ENCODE peak calls at places on chromosomes 16 and 17, in five cellular contexts. One of them, this sample, is unnamed.

GRCh38 chr17:45396496-45397205 is 36.0 kb downstream of the ARHGAP27 start:
- DNase-seq in cardiac muscle cell: no peak
- DNase-seq in heart right ventricle: no peak
- DNase-seq in left ventricle myocardium inferior: no peak
- DNase-seq in A549: no peak
- DNase-seq in this sample: no peak

GRCh38 chr17:21013983-21014382 is 28.8 kb downstream of the USP22 start:
- DNase-seq in cardiac muscle cell: no peak
- DNase-seq in heart right ventricle: no peak
- DNase-seq in left ventricle myocardium inferior: no peak
- DNase-seq in A549: no peak
- DNase-seq in this sample: no peak

GRCh38 chr17:17087424-17088103 is 45.3 kb downstream of the MPRIP start:
- DNase-seq in cardiac muscle cell: no peak
- DNase-seq in heart right ventricle: no peak
- DNase-seq in left ventricle myocardium inferior: no peak
- DNase-seq in A549: no peak
- DNase-seq in this sample: no peak

GRCh38 chr17:74825952-74826713 is 33.6 kb downstream of the GRIN2C start:
- DNase-seq in cardiac muscle cell: peak
- DNase-seq in heart right ventricle: no peak
- DNase-seq in left ventricle myocardium inferior: no peak
- DNase-seq in A549: no peak
- DNase-seq in this sample: no peak

GRCh38 chr16:2816751-2817495 is at the start of gene PRSS21:
- DNase-seq in cardiac muscle cell: no peak
- DNase-seq in heart right ventricle: no peak
- DNase-seq in left ventricle myocardium inferior: no peak
- DNase-seq in A549: no peak
- DNase-seq in this sample: no peak

GRCh38 chr17:40726919-40727318 is 23.4 kb upstream of the KRT24 start:
- DNase-seq in cardiac muscle cell: no peak
- DNase-seq in heart right ventricle: no peak
- DNase-seq in left ventricle myocardium inferior: no peak
- DNase-seq in A549: no peak
- DNase-seq in this sample: no peak

GRCh38 chr16:67326472-67327309 is at the start of the genes KCTD19 and LRRC36:
- DNase-seq in cardiac muscle cell: peak
- DNase-seq in heart right ventricle: peak
- DNase-seq in left ventricle myocardium inferior: peak
- DNase-seq in A549: peak
- DNase-seq in this sample: no peak

GRCh38 chr16:85628651-85629050 is 15.5 kb downstream of the GSE1 start:
- DNase-seq in cardiac muscle cell: no peak
- DNase-seq in heart right ventricle: no peak
- DNase-seq in left ventricle myocardium inferior: no peak
- DNase-seq in A549: no peak
- DNase-seq in this sample: no peak

GRCh38 chr16:89319883-89320716 is 102.6 kb downstream of the ZNF778 start:
- DNase-seq in cardiac muscle cell: peak
- DNase-seq in heart right ventricle: no peak
- DNase-seq in left ventricle myocardium inferior: no peak
- DNase-seq in A549: peak
- DNase-seq in this sample: no peak

GRCh38 chr16:46911038-46911437 is 26.9 kb downstream of the GPT2 start:
- DNase-seq in cardiac muscle cell: no peak
- DNase-seq in heart right ventricle: no peak
- DNase-seq in left ventricle myocardium inferior: no peak
- DNase-seq in A549: no peak
- DNase-seq in this sample: no peak

GRCh38 chr17:82648761-82649474 is 674 bp upstream of the WDR45B start:
- DNase-seq in cardiac muscle cell: peak
- DNase-seq in heart right ventricle: peak
- DNase-seq in left ventricle myocardium inferior: peak
- DNase-seq in A549: no peak
- DNase-seq in this sample: no peak

GRCh38 chr16:2212362-2213324 is 2.0 kb upstream of the BRICD5 start:
- DNase-seq in cardiac muscle cell: no peak
- DNase-seq in heart right ventricle: peak
- DNase-seq in left ventricle myocardium inferior: peak
- DNase-seq in A549: no peak
- DNase-seq in this sample: no peak

GRCh38 chr17:46039592-46040186 is 40.6 kb downstream of the STH start:
- DNase-seq in cardiac muscle cell: no peak
- DNase-seq in heart right ventricle: peak
- DNase-seq in left ventricle myocardium inferior: peak
- DNase-seq in A549: no peak
- DNase-seq in this sample: no peak

GRCh38 chr16:69366431-69366830 is 14.8 kb upstream of the TMED6 start:
- DNase-seq in cardiac muscle cell: no peak
- DNase-seq in heart right ventricle: no peak
- DNase-seq in left ventricle myocardium inferior: no peak
- DNase-seq in A549: no peak
- DNase-seq in this sample: no peak

GRCh38 chr17:6496116-6496481 is 51.8 kb downstream of the PIMREG start:
- DNase-seq in cardiac muscle cell: peak
- DNase-seq in heart right ventricle: no peak
- DNase-seq in left ventricle myocardium inferior: no peak
- DNase-seq in A549: no peak
- DNase-seq in this sample: no peak

GRCh38 chr17:32609085-32609484 is 122.3 kb downstream of the CDK5R1 start:
- DNase-seq in cardiac muscle cell: no peak
- DNase-seq in heart right ventricle: peak
- DNase-seq in left ventricle myocardium inferior: peak
- DNase-seq in A549: no peak
- DNase-seq in this sample: no peak

GRCh38 chr16:29674188-29674587 is 4.8 kb upstream of the QPRT start:
- DNase-seq in cardiac muscle cell: no peak
- DNase-seq in heart right ventricle: peak
- DNase-seq in left ventricle myocardium inferior: peak
- DNase-seq in A549: no peak
- DNase-seq in this sample: no peak

GRCh38 chr16:4679156-4679853 is 14.1 kb upstream of the NUDT16L1 start:
- DNase-seq in cardiac muscle cell: peak
- DNase-seq in heart right ventricle: no peak
- DNase-seq in left ventricle myocardium inferior: peak
- DNase-seq in A549: no peak
- DNase-seq in this sample: no peak

GRCh38 chr16:3131755-3132377 is 3.0 kb upstream of the ZNF213 start:
- DNase-seq in cardiac muscle cell: peak
- DNase-seq in heart right ventricle: no peak
- DNase-seq in left ventricle myocardium inferior: no peak
- DNase-seq in A549: no peak
- DNase-seq in this sample: no peak

GRCh38 chr17:76199466-76199865 is 40.8 kb downstream of the RNF157 start:
- DNase-seq in cardiac muscle cell: no peak
- DNase-seq in heart right ventricle: no peak
- DNase-seq in left ventricle myocardium inferior: no peak
- DNase-seq in A549: no peak
- DNase-seq in this sample: no peak

GRCh38 chr17:44543213-44543904 is 13.9 kb upstream of the FZD2 start:
- DNase-seq in cardiac muscle cell: peak
- DNase-seq in heart right ventricle: no peak
- DNase-seq in left ventricle myocardium inferior: no peak
- DNase-seq in A549: peak
- DNase-seq in this sample: peak

GRCh38 chr17:4768281-4768680 is 3.4 kb upstream of the TM4SF5 start:
- DNase-seq in cardiac muscle cell: no peak
- DNase-seq in heart right ventricle: no peak
- DNase-seq in left ventricle myocardium inferior: no peak
- DNase-seq in A549: no peak
- DNase-seq in this sample: no peak

GRCh38 chr17:38403491-38403890 is 24.8 kb upstream of the ARHGAP23 start:
- DNase-seq in cardiac muscle cell: no peak
- DNase-seq in heart right ventricle: no peak
- DNase-seq in left ventricle myocardium inferior: no peak
- DNase-seq in A549: no peak
- DNase-seq in this sample: no peak

GRCh38 chr17:81324177-81324905 is 29.2 kb upstream of the SLC38A10 start:
- DNase-seq in cardiac muscle cell: no peak
- DNase-seq in heart right ventricle: no peak
- DNase-seq in left ventricle myocardium inferior: no peak
- DNase-seq in A549: no peak
- DNase-seq in this sample: no peak

GRCh38 chr17:81323411-81323868 is 28.3 kb upstream of the SLC38A10 start:
- DNase-seq in cardiac muscle cell: no peak
- DNase-seq in heart right ventricle: no peak
- DNase-seq in left ventricle myocardium inferior: no peak
- DNase-seq in A549: no peak
- DNase-seq in this sample: no peak

GRCh38 chr17:81323083-81323369 is 27.9 kb upstream of the SLC38A10 start:
- DNase-seq in cardiac muscle cell: no peak
- DNase-seq in heart right ventricle: no peak
- DNase-seq in left ventricle myocardium inferior: no peak
- DNase-seq in A549: no peak
- DNase-seq in this sample: no peak

GRCh38 chr17:81325057-81325973 is 30.2 kb upstream of the SLC38A10 start:
- DNase-seq in cardiac muscle cell: no peak
- DNase-seq in heart right ventricle: no peak
- DNase-seq in left ventricle myocardium inferior: no peak
- DNase-seq in A549: no peak
- DNase-seq in this sample: no peak

DNA sequence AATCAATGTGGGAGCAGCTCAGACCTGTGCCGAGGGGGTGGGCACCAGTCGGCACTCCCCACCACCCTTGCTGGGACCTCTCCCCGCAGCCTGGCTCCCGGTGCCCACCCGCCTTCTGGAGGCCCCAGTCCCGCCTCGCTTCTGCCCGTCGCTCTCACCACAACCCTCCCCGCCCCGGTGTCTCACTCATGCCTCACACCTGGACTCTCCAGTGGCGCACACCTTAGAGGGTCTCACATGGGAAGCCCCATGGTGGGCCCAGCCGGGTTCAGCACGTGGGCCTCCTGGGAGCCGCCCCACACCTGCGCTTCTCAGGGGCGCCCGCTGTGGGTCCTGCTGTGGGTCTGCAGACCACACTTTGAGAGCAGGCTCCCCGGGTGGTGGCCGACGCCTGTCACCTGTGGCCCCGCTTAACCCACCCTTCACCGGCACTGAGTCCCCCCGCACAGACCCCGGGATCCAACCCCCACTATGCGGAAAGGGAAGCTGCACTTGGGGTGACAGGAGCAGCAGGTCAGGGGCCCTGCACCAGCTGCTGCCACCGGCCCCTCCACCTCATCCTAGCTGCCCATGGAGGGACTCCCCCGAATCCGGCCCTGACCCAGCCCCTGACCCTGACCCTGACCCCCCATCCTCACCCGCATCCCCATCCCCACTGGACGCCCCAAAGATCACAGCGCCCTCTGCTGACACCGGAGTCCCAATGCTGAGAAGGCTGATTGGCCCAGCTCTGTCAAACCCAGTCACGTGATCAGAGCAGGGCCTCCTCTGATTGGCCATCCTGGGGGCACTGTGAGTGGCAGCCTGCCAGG is 27.4 kb upstream of the SLC38A10 start:
- DNase-seq in cardiac muscle cell: no peak
- DNase-seq in heart right ventricle: no peak
- DNase-seq in left ventricle myocardium inferior: no peak
- DNase-seq in A549: peak
- DNase-seq in this sample: no peak
- TF ChIP-seq CTCF in cardiac muscle cell: peak
- TF ChIP-seq CTCF in heart right ventricle: no peak
- TF ChIP-seq CTCF in left ventricle myocardium inferior: peak
- TF ChIP-seq CTCF in A549: peak
- TF ChIP-seq CTCF in this sample: peak

DNA sequence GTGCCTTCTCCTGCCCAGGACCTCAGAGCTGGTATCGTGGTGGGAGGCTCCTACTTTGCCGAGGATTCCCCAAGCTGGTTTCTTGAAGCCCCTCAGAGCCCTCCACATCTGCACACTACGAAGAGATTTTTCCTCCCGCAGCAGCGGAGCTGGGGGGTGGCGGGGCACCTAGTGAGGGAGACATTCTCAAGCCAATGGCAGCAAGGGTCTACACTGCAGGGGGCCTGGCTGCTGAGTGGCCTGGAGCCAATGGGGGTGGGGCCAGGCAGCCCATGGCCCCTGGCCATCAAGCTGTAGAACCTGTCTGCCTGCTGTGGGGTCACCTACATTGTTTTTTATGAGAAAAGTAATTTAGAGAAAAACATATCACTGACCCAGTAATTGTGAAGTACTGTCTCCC is 5.0 kb downstream of the SLC26A11 start:
- DNase-seq in cardiac muscle cell: no peak
- DNase-seq in heart right ventricle: no peak
- DNase-seq in left ventricle myocardium inferior: no peak
- DNase-seq in A549: no peak
- DNase-seq in this sample: no peak
- H3K4me3 ChIP-seq in cardiac muscle cell: no peak
- H3K4me3 ChIP-seq in heart right ventricle: no peak
- H3K4me3 ChIP-seq in left ventricle myocardium inferior: no peak
- H3K4me3 ChIP-seq in A549: no peak
- H3K4me3 ChIP-seq in this sample: no peak

DNA sequence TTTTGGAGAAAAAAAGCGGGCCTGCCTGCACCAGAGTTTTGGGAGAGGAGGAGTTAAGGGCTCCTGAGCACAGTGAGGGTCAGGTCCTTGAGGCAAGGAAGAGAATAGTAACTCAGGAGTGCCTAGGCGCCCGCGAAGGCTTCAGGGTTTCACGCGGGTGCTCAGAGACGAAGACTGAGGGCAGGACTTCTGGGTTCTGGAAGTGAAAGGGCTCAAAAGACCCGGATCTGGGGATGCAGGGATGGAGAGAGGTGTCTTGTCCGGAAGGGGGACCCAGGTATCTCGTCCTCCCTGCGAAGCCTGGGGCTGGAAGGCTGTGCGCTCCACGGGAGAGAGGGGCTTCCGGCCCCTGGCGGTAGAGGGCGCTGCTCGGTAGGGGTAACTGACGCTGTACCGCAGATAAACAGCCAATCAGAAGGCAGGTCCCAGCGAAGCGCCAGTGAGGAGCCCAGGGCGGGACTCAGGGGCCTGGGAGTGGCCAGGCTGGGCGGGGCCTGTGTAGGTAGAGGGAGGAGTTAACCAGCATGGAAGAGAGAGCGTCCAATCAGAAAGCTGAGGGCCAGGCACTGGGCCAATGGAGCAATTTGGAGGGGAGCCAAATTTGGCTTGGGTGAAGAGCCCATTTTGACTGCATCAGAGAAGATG is 729 bp downstream of the TGFB1I1 start:
- DNase-seq in cardiac muscle cell: peak
- DNase-seq in heart right ventricle: peak
- DNase-seq in left ventricle myocardium inferior: peak
- DNase-seq in A549: peak
- DNase-seq in this sample: peak
- TF ChIP-seq CTCF in cardiac muscle cell: peak
- TF ChIP-seq CTCF in heart right ventricle: peak
- TF ChIP-seq CTCF in left ventricle myocardium inferior: peak
- TF ChIP-seq CTCF in A549: peak
- TF ChIP-seq CTCF in this sample: peak

DNA sequence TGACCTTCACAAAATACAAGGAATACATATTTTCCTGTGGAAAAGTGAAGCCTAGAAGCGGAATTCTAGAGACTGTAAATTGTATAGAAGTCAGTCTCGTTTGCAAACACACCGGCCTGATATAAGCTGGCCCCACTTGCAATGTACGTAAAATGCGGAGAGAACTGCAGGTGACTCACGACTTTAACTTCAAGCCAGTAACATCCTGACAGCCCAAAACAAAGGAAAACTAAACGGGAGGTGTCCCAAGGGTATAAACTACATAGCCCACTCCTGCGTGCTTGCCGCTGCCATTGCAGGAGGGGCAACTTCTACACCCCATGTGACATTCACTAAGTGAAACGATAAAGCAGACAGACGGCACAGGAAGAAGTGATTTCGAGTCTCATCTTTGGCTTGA is 101.6 kb downstream of the CYTH1 start:
- DNase-seq in cardiac muscle cell: no peak
- DNase-seq in heart right ventricle: no peak
- DNase-seq in left ventricle myocardium inferior: no peak
- DNase-seq in A549: no peak
- DNase-seq in this sample: no peak
- H3K4me3 ChIP-seq in cardiac muscle cell: no peak
- H3K4me3 ChIP-seq in heart right ventricle: no peak
- H3K4me3 ChIP-seq in left ventricle myocardium inferior: no peak
- H3K4me3 ChIP-seq in A549: peak
- H3K4me3 ChIP-seq in this sample: no peak